ENCODE peak calls at places on chromosomes 3 and 15, in ten cellular contexts. One of them, this sample, is unnamed. For H3K4me1, the result is how much of the 10 kb centered on the place peaks cover.

GRCh38 chr3:158420654-158421396 is 150.2 kb upstream of the MLF1 start:
- DNase-seq in mammary epithelial cell: peak
- DNase-seq in H1: no peak
- DNase-seq in psoas muscle: no peak
- DNase-seq in left ventricle myocardium inferior: no peak
- DNase-seq in A549: peak
- DNase-seq in neural progenitor cell: no peak
- DNase-seq in K562: no peak
- DNase-seq in heart left ventricle: no peak
- DNase-seq in heart right ventricle: no peak
- DNase-seq in this sample: no peak

GRCh38 chr3:72829701-72830100 is 18.5 kb downstream of the SHQ1 start:
- DNase-seq in left ventricle myocardium inferior: no peak
- DNase-seq in heart left ventricle: no peak
- DNase-seq in H1: no peak
- DNase-seq in K562: no peak
- DNase-seq in mammary epithelial cell: no peak
- DNase-seq in A549: no peak
- DNase-seq in neural progenitor cell: no peak
- DNase-seq in psoas muscle: no peak
- DNase-seq in heart right ventricle: no peak
- DNase-seq in this sample: no peak

GRCh38 chr3:156321934-156322333 is 201.6 kb downstream of the KCNAB1 start:
- DNase-seq in heart left ventricle: no peak
- DNase-seq in A549: no peak
- DNase-seq in neural progenitor cell: peak
- DNase-seq in H1: no peak
- DNase-seq in mammary epithelial cell: no peak
- DNase-seq in K562: no peak
- DNase-seq in heart right ventricle: no peak
- DNase-seq in psoas muscle: no peak
- DNase-seq in left ventricle myocardium inferior: no peak
- DNase-seq in this sample: no peak

GRCh38 chr3:78414261-78414660 is 1353.5 kb downstream of the ROBO1 start:
- DNase-seq in heart left ventricle: no peak
- DNase-seq in neural progenitor cell: no peak
- DNase-seq in psoas muscle: no peak
- DNase-seq in H1: no peak
- DNase-seq in left ventricle myocardium inferior: no peak
- DNase-seq in heart right ventricle: no peak
- DNase-seq in mammary epithelial cell: no peak
- DNase-seq in K562: no peak
- DNase-seq in A549: no peak
- DNase-seq in this sample: no peak

GRCh38 chr3:71581981-71582611 is 1.4 kb downstream of the FOXP1 start:
- DNase-seq in A549: no peak
- DNase-seq in mammary epithelial cell: peak
- DNase-seq in heart left ventricle: peak
- DNase-seq in neural progenitor cell: peak
- DNase-seq in left ventricle myocardium inferior: peak
- DNase-seq in heart right ventricle: peak
- DNase-seq in psoas muscle: peak
- DNase-seq in H1: no peak
- DNase-seq in K562: peak
- DNase-seq in this sample: peak

GRCh38 chr3:170598091-170598502 is 12.2 kb upstream of the SLC7A14 start:
- DNase-seq in neural progenitor cell: no peak
- DNase-seq in left ventricle myocardium inferior: no peak
- DNase-seq in psoas muscle: no peak
- DNase-seq in mammary epithelial cell: no peak
- DNase-seq in K562: no peak
- DNase-seq in heart left ventricle: no peak
- DNase-seq in H1: no peak
- DNase-seq in A549: no peak
- DNase-seq in heart right ventricle: no peak
- DNase-seq in this sample: no peak

GRCh38 chr15:51876169-51876568 is 46.7 kb downstream of the TMOD3 start:
- DNase-seq in mammary epithelial cell: peak
- DNase-seq in H1: no peak
- DNase-seq in A549: no peak
- DNase-seq in heart left ventricle: no peak
- DNase-seq in heart right ventricle: no peak
- DNase-seq in psoas muscle: no peak
- DNase-seq in left ventricle myocardium inferior: no peak
- DNase-seq in K562: no peak
- DNase-seq in neural progenitor cell: no peak
- DNase-seq in this sample: no peak

GRCh38 chr3:196965112-196965803 is 3.4 kb downstream of the PIGZ start:
- DNase-seq in left ventricle myocardium inferior: no peak
- DNase-seq in heart left ventricle: no peak
- DNase-seq in K562: no peak
- DNase-seq in A549: no peak
- DNase-seq in neural progenitor cell: no peak
- DNase-seq in heart right ventricle: no peak
- DNase-seq in H1: no peak
- DNase-seq in mammary epithelial cell: no peak
- DNase-seq in psoas muscle: no peak
- DNase-seq in this sample: no peak

GRCh38 chr3:72176537-72177041 is 391.6 kb upstream of the PROK2 start:
- DNase-seq in neural progenitor cell: no peak
- DNase-seq in psoas muscle: no peak
- DNase-seq in H1: no peak
- DNase-seq in heart right ventricle: no peak
- DNase-seq in heart left ventricle: no peak
- DNase-seq in left ventricle myocardium inferior: no peak
- DNase-seq in mammary epithelial cell: no peak
- DNase-seq in K562: no peak
- DNase-seq in A549: no peak
- DNase-seq in this sample: no peak

GRCh38 chr3:171833006-171833405 is 10.1 kb upstream of the TMEM212 start:
- DNase-seq in H1: no peak
- DNase-seq in K562: no peak
- DNase-seq in mammary epithelial cell: no peak
- DNase-seq in heart right ventricle: no peak
- DNase-seq in left ventricle myocardium inferior: no peak
- DNase-seq in psoas muscle: no peak
- DNase-seq in heart left ventricle: no peak
- DNase-seq in neural progenitor cell: no peak
- DNase-seq in A549: no peak
- DNase-seq in this sample: no peak

GRCh38 chr3:117097356-117097755 is 387.8 kb downstream of the TUSC7 start:
- DNase-seq in K562: no peak
- DNase-seq in H1: no peak
- DNase-seq in heart left ventricle: no peak
- DNase-seq in psoas muscle: no peak
- DNase-seq in neural progenitor cell: no peak
- DNase-seq in mammary epithelial cell: no peak
- DNase-seq in heart right ventricle: no peak
- DNase-seq in A549: no peak
- DNase-seq in left ventricle myocardium inferior: no peak
- DNase-seq in this sample: no peak

GRCh38 chr15:25170113-25170731 is 215.4 kb downstream of the SNRPN start:
- DNase-seq in H1: no peak
- DNase-seq in A549: no peak
- DNase-seq in neural progenitor cell: no peak
- DNase-seq in left ventricle myocardium inferior: peak
- DNase-seq in psoas muscle: peak
- DNase-seq in K562: no peak
- DNase-seq in heart left ventricle: no peak
- DNase-seq in mammary epithelial cell: no peak
- DNase-seq in heart right ventricle: no peak
- DNase-seq in this sample: no peak

GRCh38 chr3:138426211-138426610 is 8.2 kb upstream of the ESYT3 start:
- DNase-seq in heart left ventricle: no peak
- DNase-seq in neural progenitor cell: peak
- DNase-seq in A549: no peak
- DNase-seq in K562: no peak
- DNase-seq in psoas muscle: no peak
- DNase-seq in left ventricle myocardium inferior: no peak
- DNase-seq in heart right ventricle: no peak
- DNase-seq in H1: no peak
- DNase-seq in mammary epithelial cell: peak
- DNase-seq in this sample: no peak

GRCh38 chr3:31379598-31379997 is 153.1 kb upstream of the STT3B start:
- DNase-seq in psoas muscle: no peak
- DNase-seq in heart left ventricle: no peak
- DNase-seq in left ventricle myocardium inferior: no peak
- DNase-seq in K562: no peak
- DNase-seq in A549: no peak
- DNase-seq in mammary epithelial cell: no peak
- DNase-seq in heart right ventricle: no peak
- DNase-seq in H1: no peak
- DNase-seq in neural progenitor cell: no peak
- DNase-seq in this sample: no peak

GRCh38 chr3:123834631-123835030 is 49.5 kb downstream of the MYLK start:
- DNase-seq in heart left ventricle: no peak
- DNase-seq in psoas muscle: no peak
- DNase-seq in H1: no peak
- DNase-seq in A549: no peak
- DNase-seq in heart right ventricle: no peak
- DNase-seq in neural progenitor cell: no peak
- DNase-seq in mammary epithelial cell: peak
- DNase-seq in left ventricle myocardium inferior: no peak
- DNase-seq in K562: no peak
- DNase-seq in this sample: no peak

GRCh38 chr3:89314454-89314853 is 207.0 kb downstream of the EPHA3 start:
- DNase-seq in mammary epithelial cell: peak
- DNase-seq in neural progenitor cell: peak
- DNase-seq in A549: no peak
- DNase-seq in H1: no peak
- DNase-seq in heart left ventricle: no peak
- DNase-seq in left ventricle myocardium inferior: no peak
- DNase-seq in K562: no peak
- DNase-seq in psoas muscle: no peak
- DNase-seq in heart right ventricle: no peak
- DNase-seq in this sample: no peak
- TF ChIP-seq CTCF in mammary epithelial cell: peak
- TF ChIP-seq CTCF in neural progenitor cell: peak
- TF ChIP-seq CTCF in A549: no peak
- TF ChIP-seq CTCF in H1: peak
- TF ChIP-seq CTCF in heart left ventricle: no peak
- TF ChIP-seq CTCF in left ventricle myocardium inferior: no peak
- TF ChIP-seq CTCF in K562: no peak
- TF ChIP-seq CTCF in psoas muscle: no peak
- TF ChIP-seq CTCF in heart right ventricle: no peak
- TF ChIP-seq CTCF in this sample: no peak

DNA sequence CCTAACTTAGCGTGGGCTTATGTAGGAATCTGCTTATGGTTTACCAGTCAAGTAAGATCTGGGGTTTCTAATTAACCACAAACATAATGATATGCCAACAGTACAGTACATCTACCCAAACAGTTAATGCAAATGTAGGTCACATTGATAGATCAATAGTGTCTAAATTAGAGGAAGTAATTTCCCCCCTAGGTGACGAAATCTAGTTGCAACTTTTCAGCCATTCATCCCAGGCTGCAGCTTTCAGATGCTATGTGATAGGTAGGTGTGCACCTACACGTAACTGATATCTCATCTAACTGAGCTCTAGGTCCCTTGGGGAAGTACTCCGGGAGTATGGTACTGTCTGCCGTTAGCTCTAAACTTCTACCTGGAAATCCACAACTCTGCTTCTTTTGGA is 57.2 kb downstream of the CRTC3 start:
- DNase-seq in neural progenitor cell: no peak
- DNase-seq in A549: no peak
- DNase-seq in K562: no peak
- DNase-seq in left ventricle myocardium inferior: no peak
- DNase-seq in mammary epithelial cell: no peak
- DNase-seq in psoas muscle: no peak
- DNase-seq in heart right ventricle: no peak
- DNase-seq in heart left ventricle: no peak
- DNase-seq in H1: no peak
- DNase-seq in this sample: no peak
- H3K27ac ChIP-seq in neural progenitor cell: no peak
- H3K27ac ChIP-seq in A549: no peak
- H3K27ac ChIP-seq in K562: no peak
- H3K27ac ChIP-seq in left ventricle myocardium inferior: no peak
- H3K27ac ChIP-seq in mammary epithelial cell: no peak
- H3K27ac ChIP-seq in psoas muscle: no peak
- H3K27ac ChIP-seq in heart right ventricle: no peak
- H3K27ac ChIP-seq in heart left ventricle: no peak
- H3K27ac ChIP-seq in H1: no peak
- H3K27ac ChIP-seq in this sample: no peak

GRCh38 chr15:67068724-67069400 is 3.5 kb downstream of the SMAD3 start:
- DNase-seq in heart left ventricle: no peak
- DNase-seq in left ventricle myocardium inferior: no peak
- DNase-seq in neural progenitor cell: no peak
- DNase-seq in heart right ventricle: no peak
- DNase-seq in H1: no peak
- DNase-seq in mammary epithelial cell: no peak
- DNase-seq in psoas muscle: no peak
- DNase-seq in K562: no peak
- DNase-seq in A549: no peak
- DNase-seq in this sample: no peak

GRCh38 chr15:67067161-67067853 is 1.9 kb downstream of the SMAD3 start:
- DNase-seq in heart left ventricle: no peak
- DNase-seq in mammary epithelial cell: peak
- DNase-seq in H1: no peak
- DNase-seq in left ventricle myocardium inferior: no peak
- DNase-seq in neural progenitor cell: peak
- DNase-seq in heart right ventricle: no peak
- DNase-seq in A549: no peak
- DNase-seq in psoas muscle: no peak
- DNase-seq in K562: no peak
- DNase-seq in this sample: no peak

GRCh38 chr15:67070150-67070549 is 4.7 kb downstream of the SMAD3 start:
- DNase-seq in heart right ventricle: no peak
- DNase-seq in psoas muscle: no peak
- DNase-seq in mammary epithelial cell: peak
- DNase-seq in heart left ventricle: no peak
- DNase-seq in K562: no peak
- DNase-seq in H1: no peak
- DNase-seq in A549: no peak
- DNase-seq in neural progenitor cell: no peak
- DNase-seq in left ventricle myocardium inferior: no peak
- DNase-seq in this sample: no peak

GRCh38 chr15:67066041-67067021 is 929 bp downstream of the SMAD3 start:
- DNase-seq in H1: no peak
- DNase-seq in A549: no peak
- DNase-seq in psoas muscle: peak
- DNase-seq in heart left ventricle: peak
- DNase-seq in mammary epithelial cell: peak
- DNase-seq in heart right ventricle: no peak
- DNase-seq in left ventricle myocardium inferior: peak
- DNase-seq in K562: peak
- DNase-seq in neural progenitor cell: peak
- DNase-seq in this sample: no peak

GRCh38 chr15:67067930-67068542 is 2.6 kb downstream of the SMAD3 start:
- DNase-seq in psoas muscle: no peak
- DNase-seq in K562: no peak
- DNase-seq in left ventricle myocardium inferior: no peak
- DNase-seq in neural progenitor cell: peak
- DNase-seq in mammary epithelial cell: peak
- DNase-seq in H1: no peak
- DNase-seq in heart right ventricle: no peak
- DNase-seq in A549: no peak
- DNase-seq in heart left ventricle: no peak
- DNase-seq in this sample: no peak
- H3K4me1 ChIP-seq in psoas muscle: half or more
- H3K4me1 ChIP-seq in K562: half or more
- H3K4me1 ChIP-seq in left ventricle myocardium inferior: half or more
- H3K4me1 ChIP-seq in neural progenitor cell: half or more
- H3K4me1 ChIP-seq in mammary epithelial cell: under half
- H3K4me1 ChIP-seq in H1: under half
- H3K4me1 ChIP-seq in heart right ventricle: half or more
- H3K4me1 ChIP-seq in A549: half or more
- H3K4me1 ChIP-seq in heart left ventricle: under half
- H3K4me1 ChIP-seq in this sample: half or more

GRCh38 chr3:103295974-103296570 is 861.3 kb downstream of the ZPLD1 start:
- DNase-seq in psoas muscle: no peak
- DNase-seq in A549: no peak
- DNase-seq in H1: no peak
- DNase-seq in left ventricle myocardium inferior: no peak
- DNase-seq in neural progenitor cell: peak
- DNase-seq in heart left ventricle: no peak
- DNase-seq in heart right ventricle: no peak
- DNase-seq in K562: no peak
- DNase-seq in mammary epithelial cell: peak
- DNase-seq in this sample: no peak
- TF ChIP-seq CTCF in psoas muscle: no peak
- TF ChIP-seq CTCF in A549: peak
- TF ChIP-seq CTCF in H1: no peak
- TF ChIP-seq CTCF in left ventricle myocardium inferior: peak
- TF ChIP-seq CTCF in neural progenitor cell: peak
- TF ChIP-seq CTCF in heart left ventricle: no peak
- TF ChIP-seq CTCF in heart right ventricle: no peak
- TF ChIP-seq CTCF in K562: no peak
- TF ChIP-seq CTCF in mammary epithelial cell: peak
- TF ChIP-seq CTCF in this sample: no peak